ENCODE peak calls at places on chromosomes 11 and 22, in eight cellular contexts. U is GDM1; B is Ammon's horn; L is Kasumi-1; G is HFFc6; E is Calu3; F is activated naive CD8-positive, alpha-beta T cell treated with anti-CD3 and anti-CD28 coated beads, Interleukin-2, amount 50 U/mL, for 24 hours; K is stimulated activated CD4-positive, alpha-beta T cell treated with anti-CD3 and anti-CD28 coated beads, Interleukin-1b, Interleukin-23, amount 100 ng/mL, for 48 hours. Q is an unnamed sample.
A peak's percentile ranks its signal among the peaks of the same experiment; 100 is the strongest.

GRCh38 chr22:40525250-40525884 is 111.2 kb downstream of the MRTFA start:
- DNase-seq in U (peak; percentile 37), B (no peak), L (peak; percentile 62), G (no peak), E (peak; percentile 69), F (peak; percentile 79), K (peak; percentile 70), Q (peak; percentile 24)

GRCh38 chr22:25829808-25830777 is 88.1 kb downstream of the MYO18B start:
- DNase-seq in U (no peak), B (no peak), L (no peak), G (no peak), E (no peak), F (no peak), K (no peak), Q (no peak)

GRCh38 chr11:27088353-27088752 is 47.7 kb downstream of the BBOX1 start:
- DNase-seq in U (no peak), B (peak; percentile 13), L (no peak), G (no peak), E (no peak), F (no peak), K (no peak), Q (no peak)

GRCh38 chr11:116796548-116796947 is 4.9 kb upstream of the APOA5 start:
- DNase-seq in U (no peak), B (no peak), L (no peak), G (no peak), E (no peak), F (no peak), K (no peak), Q (no peak)

GRCh38 chr22:33438273-33438672 is 380.1 kb upstream of the SYN3 start:
- DNase-seq in U (no peak), B (peak; percentile 27), L (no peak), G (peak; percentile 73), E (peak; percentile 21), F (no peak), K (no peak), Q (no peak)

GRCh38 chr11:130323452-130324448 is 9.0 kb upstream of the ZBTB44 start:
- DNase-seq in U (no peak), B (no peak), L (no peak), G (no peak), E (no peak), F (no peak), K (no peak), Q (no peak)

GRCh38 chr11:9506489-9507343 is 45.9 kb downstream of the ZNF143 start:
- DNase-seq in U (peak; percentile 61), B (peak; percentile 82), L (peak; percentile 80), G (peak; percentile 67), E (peak; percentile 81), F (peak; percentile 79), K (peak; percentile 70), Q (peak; percentile 65)

GRCh38 chr11:59141673-59142460 is 789 bp upstream of the FAM111A start:
- DNase-seq in U (no peak), B (no peak), L (no peak), G (peak; percentile 69), E (no peak), F (no peak), K (no peak), Q (no peak)

GRCh38 chr11:39777035-39777434 is 1682.4 kb downstream of the LRRC4C start:
- DNase-seq in U (no peak), B (no peak), L (no peak), G (no peak), E (no peak), F (no peak), K (no peak), Q (no peak)

GRCh38 chr22:42820075-42820763 is 36.9 kb downstream of the ARFGAP3 start:
- DNase-seq in U (no peak), B (peak; percentile 48), L (peak; percentile 88), G (peak; percentile 92), E (no peak), F (no peak), K (no peak), Q (peak; percentile 21)

GRCh38 chr11:85742348-85742747 is 56.4 kb upstream of the CCDC89 start:
- DNase-seq in U (no peak), B (no peak), L (no peak), G (no peak), E (no peak), F (no peak), K (no peak), Q (no peak)

GRCh38 chr11:126538071-126538470 is 182.6 kb downstream of the ST3GAL4 start:
- DNase-seq in U (no peak), B (no peak), L (no peak), G (no peak), E (no peak), F (no peak), K (no peak), Q (no peak)

GRCh38 chr11:102260241-102260640 is 57.0 kb upstream of the BIRC3 start:
- DNase-seq in U (no peak), B (no peak), L (no peak), G (peak; percentile 17), E (no peak), F (no peak), K (no peak), Q (no peak)

GRCh38 chr11:30392221-30392784 is 69.4 kb downstream of the ARL14EP start:
- DNase-seq in U (no peak), B (peak; percentile 14), L (no peak), G (peak; percentile 0), E (no peak), F (no peak), K (no peak), Q (no peak)

GRCh38 chr11:102280237-102280833 is 36.9 kb upstream of the BIRC3 start:
- DNase-seq in U (no peak), B (no peak), L (no peak), G (no peak), E (peak; percentile 13), F (no peak), K (no peak), Q (no peak)

GRCh38 chr22:30474121-30474520 is 2.3 kb upstream of the SEC14L3 start:
- DNase-seq in U (no peak), B (no peak), L (no peak), G (no peak), E (no peak), F (no peak), K (no peak), Q (no peak)

GRCh38 chr11:124538019-124538418 is 5.4 kb downstream of the OR8B12 start:
- DNase-seq in U (no peak), B (no peak), L (no peak), G (no peak), E (no peak), F (no peak), K (no peak), Q (no peak)

GRCh38 chr11:66286699-66287098 is 2.2 kb downstream of the YIF1A start:
- DNase-seq in U (no peak), B (no peak), L (no peak), G (no peak), E (no peak), F (no peak), K (no peak), Q (no peak)

GRCh38 chr11:74683941-74684481 is 47.2 kb downstream of the CHRDL2 start:
- DNase-seq in U (no peak), B (no peak), L (no peak), G (no peak), E (no peak), F (no peak), K (no peak), Q (no peak)

GRCh38 chr11:84260862-84261261 is 974.7 kb upstream of the CCDC90B start:
- DNase-seq in U (no peak), B (peak; percentile 55), L (no peak), G (no peak), E (no peak), F (no peak), K (no peak), Q (no peak)

GRCh38 chr11:63901660-63902059 is 15.3 kb downstream of the RCOR2 start:
- DNase-seq in U (no peak), B (no peak), L (peak; percentile 42), G (no peak), E (no peak), F (no peak), K (no peak), Q (no peak)

GRCh38 chr11:282171-282570 is 4.0 kb downstream of the NLRP6 start:
- DNase-seq in U (no peak), B (no peak), L (no peak), G (no peak), E (no peak), F (no peak), K (no peak), Q (no peak)